ENCODE peak calls at places on chromosomes 3 and 15, in ten cellular contexts. One of them, this sample, is unnamed.

GRCh38 chr15:44286814-44287555 is 1.5 kb upstream of the GOLM2 start:
- DNase-seq in left lung: no peak
- DNase-seq in left cardiac atrium: no peak
- DNase-seq in HS-27A: no peak
- DNase-seq in neuronal stem cell: no peak
- DNase-seq in astrocyte of the spinal cord: no peak
- DNase-seq in CD14-positive monocyte: no peak
- DNase-seq in fibroblast of the aortic adventitia: peak
- DNase-seq in pancreas: no peak
- DNase-seq in COR-L47: no peak
- DNase-seq in this sample: no peak

GRCh38 chr3:194623449-194624290 is 9.5 kb downstream of the TMEM44 start:
- DNase-seq in left lung: peak
- DNase-seq in left cardiac atrium: no peak
- DNase-seq in HS-27A: no peak
- DNase-seq in neuronal stem cell: no peak
- DNase-seq in astrocyte of the spinal cord: no peak
- DNase-seq in CD14-positive monocyte: peak
- DNase-seq in fibroblast of the aortic adventitia: no peak
- DNase-seq in pancreas: no peak
- DNase-seq in COR-L47: no peak
- DNase-seq in this sample: peak

GRCh38 chr3:12965999-12966846 is 107.0 kb downstream of the IQSEC1 start:
- DNase-seq in left lung: peak
- DNase-seq in left cardiac atrium: no peak
- DNase-seq in HS-27A: no peak
- DNase-seq in neuronal stem cell: no peak
- DNase-seq in astrocyte of the spinal cord: no peak
- DNase-seq in CD14-positive monocyte: no peak
- DNase-seq in fibroblast of the aortic adventitia: no peak
- DNase-seq in pancreas: no peak
- DNase-seq in COR-L47: no peak
- DNase-seq in this sample: peak

GRCh38 chr3:72586694-72587093 is 261.6 kb downstream of the SHQ1 start:
- DNase-seq in left lung: no peak
- DNase-seq in left cardiac atrium: no peak
- DNase-seq in HS-27A: no peak
- DNase-seq in neuronal stem cell: no peak
- DNase-seq in astrocyte of the spinal cord: no peak
- DNase-seq in CD14-positive monocyte: no peak
- DNase-seq in fibroblast of the aortic adventitia: no peak
- DNase-seq in pancreas: no peak
- DNase-seq in COR-L47: no peak
- DNase-seq in this sample: no peak

GRCh38 chr3:116246406-116246805 is 198.9 kb downstream of the LSAMP start:
- DNase-seq in left lung: no peak
- DNase-seq in left cardiac atrium: no peak
- DNase-seq in HS-27A: no peak
- DNase-seq in neuronal stem cell: no peak
- DNase-seq in astrocyte of the spinal cord: no peak
- DNase-seq in CD14-positive monocyte: no peak
- DNase-seq in fibroblast of the aortic adventitia: no peak
- DNase-seq in pancreas: no peak
- DNase-seq in COR-L47: no peak
- DNase-seq in this sample: no peak

GRCh38 chr3:104349836-104350235 is 1016.9 kb upstream of the ALCAM start:
- DNase-seq in left lung: no peak
- DNase-seq in left cardiac atrium: no peak
- DNase-seq in HS-27A: no peak
- DNase-seq in neuronal stem cell: no peak
- DNase-seq in astrocyte of the spinal cord: no peak
- DNase-seq in CD14-positive monocyte: no peak
- DNase-seq in fibroblast of the aortic adventitia: no peak
- DNase-seq in pancreas: no peak
- DNase-seq in COR-L47: no peak
- DNase-seq in this sample: no peak

GRCh38 chr15:77907824-77908751 is 169.4 kb downstream of the TBC1D2B start:
- DNase-seq in left lung: peak
- DNase-seq in left cardiac atrium: no peak
- DNase-seq in HS-27A: peak
- DNase-seq in neuronal stem cell: no peak
- DNase-seq in astrocyte of the spinal cord: peak
- DNase-seq in CD14-positive monocyte: no peak
- DNase-seq in fibroblast of the aortic adventitia: no peak
- DNase-seq in pancreas: peak
- DNase-seq in COR-L47: no peak
- DNase-seq in this sample: peak

GRCh38 chr15:36428102-36428845 is 151.2 kb upstream of the CDIN1 start:
- DNase-seq in left lung: no peak
- DNase-seq in left cardiac atrium: no peak
- DNase-seq in HS-27A: peak
- DNase-seq in neuronal stem cell: no peak
- DNase-seq in astrocyte of the spinal cord: peak
- DNase-seq in CD14-positive monocyte: no peak
- DNase-seq in fibroblast of the aortic adventitia: peak
- DNase-seq in pancreas: no peak
- DNase-seq in COR-L47: no peak
- DNase-seq in this sample: no peak

GRCh38 chr3:107421170-107421792 is 44.0 kb downstream of the CCDC54 start:
- DNase-seq in left lung: no peak
- DNase-seq in left cardiac atrium: no peak
- DNase-seq in HS-27A: peak
- DNase-seq in neuronal stem cell: peak
- DNase-seq in astrocyte of the spinal cord: peak
- DNase-seq in CD14-positive monocyte: no peak
- DNase-seq in fibroblast of the aortic adventitia: peak
- DNase-seq in pancreas: no peak
- DNase-seq in COR-L47: peak
- DNase-seq in this sample: no peak

GRCh38 chr3:1734494-1735122 is 364.1 kb upstream of the CNTN4 start:
- DNase-seq in left lung: no peak
- DNase-seq in left cardiac atrium: no peak
- DNase-seq in HS-27A: no peak
- DNase-seq in neuronal stem cell: no peak
- DNase-seq in astrocyte of the spinal cord: no peak
- DNase-seq in CD14-positive monocyte: no peak
- DNase-seq in fibroblast of the aortic adventitia: no peak
- DNase-seq in pancreas: no peak
- DNase-seq in COR-L47: no peak
- DNase-seq in this sample: no peak

GRCh38 chr3:10822055-10822454 is 6.0 kb downstream of the SLC6A11 start:
- DNase-seq in left lung: no peak
- DNase-seq in left cardiac atrium: no peak
- DNase-seq in HS-27A: no peak
- DNase-seq in neuronal stem cell: no peak
- DNase-seq in astrocyte of the spinal cord: no peak
- DNase-seq in CD14-positive monocyte: no peak
- DNase-seq in fibroblast of the aortic adventitia: no peak
- DNase-seq in pancreas: no peak
- DNase-seq in COR-L47: no peak
- DNase-seq in this sample: no peak

GRCh38 chr3:98528474-98529346 is 3.1 kb upstream of the GPR15 start:
- DNase-seq in left lung: no peak
- DNase-seq in left cardiac atrium: no peak
- DNase-seq in HS-27A: no peak
- DNase-seq in neuronal stem cell: peak
- DNase-seq in astrocyte of the spinal cord: no peak
- DNase-seq in CD14-positive monocyte: no peak
- DNase-seq in fibroblast of the aortic adventitia: no peak
- DNase-seq in pancreas: no peak
- DNase-seq in COR-L47: no peak
- DNase-seq in this sample: no peak

GRCh38 chr3:18758047-18758704 is 333.0 kb upstream of the SATB1 start:
- DNase-seq in left lung: no peak
- DNase-seq in left cardiac atrium: no peak
- DNase-seq in HS-27A: peak
- DNase-seq in neuronal stem cell: peak
- DNase-seq in astrocyte of the spinal cord: peak
- DNase-seq in CD14-positive monocyte: no peak
- DNase-seq in fibroblast of the aortic adventitia: peak
- DNase-seq in pancreas: no peak
- DNase-seq in COR-L47: peak
- DNase-seq in this sample: no peak

GRCh38 chr3:51393564-51393963 is 2.5 kb downstream of the RBM15B start:
- DNase-seq in left lung: peak
- DNase-seq in left cardiac atrium: no peak
- DNase-seq in HS-27A: no peak
- DNase-seq in neuronal stem cell: no peak
- DNase-seq in astrocyte of the spinal cord: no peak
- DNase-seq in CD14-positive monocyte: no peak
- DNase-seq in fibroblast of the aortic adventitia: no peak
- DNase-seq in pancreas: peak
- DNase-seq in COR-L47: no peak
- DNase-seq in this sample: no peak

GRCh38 chr3:23576379-23576959 is 229.3 kb upstream of the UBE2E1 start:
- DNase-seq in left lung: no peak
- DNase-seq in left cardiac atrium: no peak
- DNase-seq in HS-27A: no peak
- DNase-seq in neuronal stem cell: no peak
- DNase-seq in astrocyte of the spinal cord: no peak
- DNase-seq in CD14-positive monocyte: no peak
- DNase-seq in fibroblast of the aortic adventitia: no peak
- DNase-seq in pancreas: no peak
- DNase-seq in COR-L47: no peak
- DNase-seq in this sample: no peak

GRCh38 chr15:60000113-60000823 is 3.8 kb upstream of the FOXB1 start:
- DNase-seq in left lung: no peak
- DNase-seq in left cardiac atrium: no peak
- DNase-seq in HS-27A: no peak
- DNase-seq in neuronal stem cell: peak
- DNase-seq in astrocyte of the spinal cord: no peak
- DNase-seq in CD14-positive monocyte: no peak
- DNase-seq in fibroblast of the aortic adventitia: no peak
- DNase-seq in pancreas: no peak
- DNase-seq in COR-L47: peak
- DNase-seq in this sample: no peak

GRCh38 chr3:90091557-90091956 is 984.1 kb downstream of the EPHA3 start:
- DNase-seq in left lung: no peak
- DNase-seq in left cardiac atrium: peak
- DNase-seq in HS-27A: peak
- DNase-seq in neuronal stem cell: no peak
- DNase-seq in astrocyte of the spinal cord: peak
- DNase-seq in CD14-positive monocyte: no peak
- DNase-seq in fibroblast of the aortic adventitia: peak
- DNase-seq in pancreas: no peak
- DNase-seq in COR-L47: peak
- DNase-seq in this sample: no peak

GRCh38 chr3:187318819-187319616 is 27.5 kb upstream of the MASP1 start:
- DNase-seq in left lung: no peak
- DNase-seq in left cardiac atrium: peak
- DNase-seq in HS-27A: peak
- DNase-seq in neuronal stem cell: peak
- DNase-seq in astrocyte of the spinal cord: peak
- DNase-seq in CD14-positive monocyte: no peak
- DNase-seq in fibroblast of the aortic adventitia: peak
- DNase-seq in pancreas: no peak
- DNase-seq in COR-L47: peak
- DNase-seq in this sample: no peak

GRCh38 chr15:33941279-33942063 is 26.8 kb upstream of the CHRM5 start:
- DNase-seq in left lung: no peak
- DNase-seq in left cardiac atrium: no peak
- DNase-seq in HS-27A: no peak
- DNase-seq in neuronal stem cell: no peak
- DNase-seq in astrocyte of the spinal cord: no peak
- DNase-seq in CD14-positive monocyte: no peak
- DNase-seq in fibroblast of the aortic adventitia: no peak
- DNase-seq in pancreas: no peak
- DNase-seq in COR-L47: no peak
- DNase-seq in this sample: no peak

GRCh38 chr15:53759333-53759975 is at the start of gene WDR72:
- DNase-seq in left lung: peak
- DNase-seq in left cardiac atrium: no peak
- DNase-seq in HS-27A: no peak
- DNase-seq in neuronal stem cell: peak
- DNase-seq in astrocyte of the spinal cord: no peak
- DNase-seq in CD14-positive monocyte: no peak
- DNase-seq in fibroblast of the aortic adventitia: no peak
- DNase-seq in pancreas: peak
- DNase-seq in COR-L47: no peak
- DNase-seq in this sample: peak

GRCh38 chr3:179276743-179277142 is 25.8 kb upstream of the KCNMB3 start:
- DNase-seq in left lung: no peak
- DNase-seq in left cardiac atrium: no peak
- DNase-seq in HS-27A: no peak
- DNase-seq in neuronal stem cell: no peak
- DNase-seq in astrocyte of the spinal cord: no peak
- DNase-seq in CD14-positive monocyte: no peak
- DNase-seq in fibroblast of the aortic adventitia: no peak
- DNase-seq in pancreas: no peak
- DNase-seq in COR-L47: no peak
- DNase-seq in this sample: no peak

This sample was measured in kidney.